ENCODE peak calls at places on chromosomes 6 and 20, in five cellular contexts. F, H, U, C and L are unnamed samples.

GRCh38 chr6:14455942-14456648 is 338.5 kb downstream of the CD83 start:
- DNase-seq in F (no peak), C (no peak), H (no peak), U (no peak), L (no peak)

GRCh38 chr6:14520536-14520935 is 403.0 kb downstream of the CD83 start:
- DNase-seq in U (no peak), C (no peak), F (no peak), H (peak), L (no peak)

GRCh38 chr6:25450469-25451198 is 171.5 kb downstream of the CARMIL1 start:
- DNase-seq in H (no peak), F (no peak), U (no peak), C (no peak), L (no peak)

GRCh38 chr20:49630396-49630951 is 62.5 kb upstream of the PTGIS start:
- DNase-seq in F (no peak), C (no peak), H (no peak), U (no peak), L (no peak)

GRCh38 chr6:32779036-32779435 is 15.7 kb upstream of the HLA-DQB2 start:
- DNase-seq in U (no peak), C (no peak), H (no peak), F (no peak), L (no peak)

GRCh38 chr6:5865492-5866031 is 141.2 kb downstream of the NRN1 start:
- DNase-seq in F (no peak), H (no peak), C (no peak), U (no peak), L (no peak)

GRCh38 chr6:135087403-135087802 is 32.8 kb upstream of the HBS1L start:
- DNase-seq in U (no peak), H (no peak), F (no peak), C (no peak), L (no peak)

GRCh38 chr20:50911030-50911429 is 20.2 kb downstream of the ADNP start:
- DNase-seq in U (no peak), F (no peak), C (peak), H (no peak), L (peak)

GRCh38 chr6:34142599-34142998 is 3.3 kb downstream of the GRM4 start:
- DNase-seq in H (peak), C (no peak), F (no peak), U (no peak), L (no peak)
- TF ChIP-seq CTCF in H (no peak), C (no peak), F (no peak), U (no peak), L (no peak)

GRCh38 chr20:62133864-62134263 is 9.3 kb downstream of the PSMA7 start:
- DNase-seq in U (no peak), F (no peak), H (no peak), C (no peak), L (no peak)
- TF ChIP-seq CTCF in U (no peak), F (peak), H (no peak), C (no peak), L (peak)

GRCh38 chr6:63964347-63964746 is 328.7 kb downstream of the PHF3 start:
- DNase-seq in U (no peak), C (no peak), F (no peak), H (no peak), L (no peak)

GRCh38 chr6:63963756-63964315 is 328.2 kb downstream of the PHF3 start:
- DNase-seq in C (no peak), H (no peak), F (no peak), U (no peak), L (no peak)

GRCh38 chr6:63968650-63969049 is 333.0 kb downstream of the PHF3 start:
- DNase-seq in U (no peak), F (no peak), C (no peak), H (no peak), L (no peak)
- TF ChIP-seq CTCF in U (no peak), F (no peak), C (no peak), H (no peak), L (no peak)

DNA sequence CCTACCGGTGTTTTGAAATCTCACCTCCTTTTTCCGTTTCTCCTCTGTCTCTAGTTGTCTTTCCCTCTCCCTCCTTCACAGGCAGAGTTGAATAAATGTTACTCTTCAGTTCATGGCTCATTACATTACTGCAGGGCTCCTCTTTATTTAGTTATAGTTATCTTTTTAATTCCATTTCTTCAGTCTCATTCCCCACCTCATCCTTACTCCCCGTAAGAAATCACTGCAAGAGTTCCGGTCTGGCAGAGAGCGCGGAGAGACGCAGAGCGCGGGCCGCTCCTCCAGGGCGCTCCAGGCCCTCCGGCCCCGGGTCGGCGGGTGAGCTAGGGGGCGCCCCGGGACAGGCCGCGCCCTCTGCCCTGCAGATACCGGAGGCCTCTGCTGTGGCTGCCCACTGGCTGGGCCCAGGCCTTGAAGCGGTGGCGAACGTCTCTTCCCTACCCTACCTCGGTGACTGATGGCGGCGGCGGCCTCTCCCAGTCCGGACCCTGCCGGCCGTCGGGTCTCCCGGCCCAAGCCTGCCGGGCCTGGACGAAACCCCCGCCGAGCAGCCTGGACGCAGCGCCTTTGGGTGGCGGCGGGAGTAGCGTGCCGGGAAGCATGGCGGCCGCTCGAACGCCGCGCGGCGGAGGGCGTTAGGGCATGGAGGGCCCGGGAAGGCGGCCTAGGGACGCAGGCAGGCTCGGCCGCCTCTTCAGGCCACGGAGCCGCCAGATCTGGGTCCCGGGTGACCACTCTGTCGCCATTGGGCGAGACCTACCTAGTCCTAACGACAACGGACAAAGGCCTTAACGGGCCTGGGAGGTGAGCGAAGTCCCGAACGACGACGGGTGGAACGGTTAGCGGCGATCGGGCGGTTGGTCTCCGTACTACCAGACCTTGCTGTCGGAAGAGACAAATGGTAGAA is 16.4 kb upstream of the HMGN4 start:
- DNase-seq in F (peak), H (peak), C (peak), U (peak), L (peak)
- TF ChIP-seq CTCF in F (no peak), H (no peak), C (peak), U (no peak), L (peak)